ENCODE peak calls at places on chromosome 2, in five cellular contexts. T, H, Z, O and V are unnamed samples.

GRCh38 chr2:216918088-216918680 is 58.3 kb upstream of the TNP1 start:
- DNase-seq in T (no peak), O (peak; percentile 19), Z (no peak), H (peak; percentile 55), V (peak; percentile 27)

GRCh38 chr2:128475427-128476211 is 157.0 kb upstream of the HS6ST1 start:
- DNase-seq in T (no peak), O (no peak), H (no peak), Z (no peak), V (no peak)

GRCh38 chr2:3413642-3414041 is 34.1 kb downstream of the TRAPPC12 start:
- DNase-seq in T (no peak), O (no peak), H (no peak), Z (no peak), V (no peak)

GRCh38 chr2:64133828-64134227 is 10.4 kb downstream of the PELI1 start:
- DNase-seq in T (no peak), H (peak; percentile 26), O (peak; percentile 12), Z (no peak), V (no peak)

GRCh38 chr2:20815216-20815615 is 7.7 kb downstream of the LDAH start:
- DNase-seq in Z (no peak), T (no peak), O (no peak), H (no peak), V (no peak)

GRCh38 chr2:38947241-38948239 is 57.9 kb downstream of the ARHGEF33 start:
- DNase-seq in T (peak; percentile 19), H (peak; percentile 70), Z (peak; percentile 21), O (peak; percentile 70), V (peak; percentile 46)

GRCh38 chr2:48292429-48292828 is 237.5 kb upstream of the STON1 start:
- DNase-seq in H (no peak), Z (no peak), O (no peak), T (no peak), V (no peak)

GRCh38 chr2:138445227-138445626 is 56.3 kb upstream of the SPOPL start:
- DNase-seq in O (no peak), T (no peak), Z (no peak), H (no peak), V (no peak)

GRCh38 chr2:196783431-196784094 is 15.9 kb downstream of the GTF3C3 start:
- DNase-seq in O (peak; percentile 26), H (peak; percentile 47), Z (no peak), T (no peak), V (no peak)

GRCh38 chr2:240713928-240714746 is 22.5 kb downstream of the AQP12A start:
- DNase-seq in T (peak; percentile 49), O (no peak), Z (no peak), H (no peak), V (no peak)

GRCh38 chr2:143524001-143524608 is 394.9 kb downstream of the ARHGAP15 start:
- DNase-seq in Z (no peak), T (no peak), O (no peak), H (peak; percentile 39), V (no peak)

GRCh38 chr2:60677376-60677775 is 78.7 kb upstream of the PAPOLG start:
- DNase-seq in T (no peak), Z (no peak), O (no peak), H (no peak), V (no peak)

GRCh38 chr2:180742809-180743208 is 237.6 kb upstream of the UBE2E3 start:
- DNase-seq in T (no peak), H (peak; percentile 61), O (no peak), Z (no peak), V (no peak)

GRCh38 chr2:162821176-162821575 is 17.4 kb downstream of the KCNH7 start:
- DNase-seq in Z (no peak), O (no peak), H (peak; percentile 57), T (no peak), V (no peak)

GRCh38 chr2:224211821-224212220 is 172.7 kb upstream of the SERPINE2 start:
- DNase-seq in O (no peak), Z (no peak), T (no peak), H (no peak), V (no peak)

GRCh38 chr2:53561155-53561554 is 206.4 kb upstream of the CHAC2 start:
- DNase-seq in T (no peak), H (no peak), O (no peak), Z (no peak), V (no peak)

GRCh38 chr2:81551040-81551634 is 1246.6 kb upstream of the LRRTM1 start:
- DNase-seq in Z (no peak), O (no peak), T (no peak), H (no peak), V (no peak)

GRCh38 chr2:62309465-62310091 is 113.7 kb downstream of the B3GNT2 start:
- DNase-seq in H (no peak), O (no peak), Z (peak; percentile 27), T (no peak), V (no peak)

GRCh38 chr2:157418215-157418614 is 25.7 kb downstream of the CYTIP start:
- DNase-seq in H (no peak), Z (no peak), O (no peak), T (no peak), V (no peak)

GRCh38 chr2:151150325-151150724 is 111.3 kb downstream of the RBM43 start:
- DNase-seq in T (no peak), O (no peak), Z (no peak), H (no peak), V (no peak)

GRCh38 chr2:26562811-26563645 is 78.1 kb downstream of the CIB4 start:
- DNase-seq in H (peak; percentile 61), O (peak; percentile 73), Z (no peak), T (peak; percentile 21), V (peak; percentile 11)

GRCh38 chr2:95030496-95030895 is 5.0 kb downstream of the MAL start:
- DNase-seq in O (no peak), H (no peak), Z (no peak), T (no peak), V (no peak)

GRCh38 chr2:239393401-239393940 is 7.3 kb downstream of the HDAC4 start:
- DNase-seq in H (peak; percentile 6), O (no peak), Z (no peak), T (no peak), V (peak; percentile 14)